ENCODE peak calls at places on chromosomes 16 and 17, in eight cellular contexts. S, R, P, D, J, U, K and T are unnamed samples.

GRCh38 chr16:29821663-29822115 is 1.4 kb downstream of the MVP start:
- DNase-seq in S (peak), R (no peak), P (no peak), D (no peak), J (no peak), U (no peak), K (no peak), T (peak)

GRCh38 chr16:80369559-80369958 is 171.2 kb upstream of the DYNLRB2 start:
- DNase-seq in S (peak), R (peak), P (peak), D (no peak), J (peak), U (no peak), K (peak), T (peak)

GRCh38 chr16:84502075-84502474 is 2.4 kb downstream of the MEAK7 start:
- DNase-seq in S (no peak), R (peak), P (no peak), D (peak), J (peak), U (no peak), K (peak), T (no peak)

GRCh38 chr16:49492090-49492801 is 118.6 kb downstream of the C16orf78 start:
- DNase-seq in S (peak), R (peak), P (no peak), D (peak), J (peak), U (peak), K (peak), T (no peak)

GRCh38 chr16:88703486-88704309 is 2.5 kb downstream of the RNF166 start:
- DNase-seq in S (no peak), R (peak), P (no peak), D (peak), J (no peak), U (peak), K (peak), T (no peak)

GRCh38 chr16:73032548-73033270 is 15.2 kb downstream of the ZFHX3 start:
- DNase-seq in S (no peak), R (no peak), P (no peak), D (no peak), J (no peak), U (no peak), K (no peak), T (no peak)

GRCh38 chr17:68089881-68090280 is 54.3 kb downstream of the KPNA2 start:
- DNase-seq in S (peak), R (peak), P (peak), D (no peak), J (no peak), U (peak), K (peak), T (peak)

GRCh38 chr16:6616746-6617145 is 715.9 kb upstream of the RBFOX1 start:
- DNase-seq in S (no peak), R (no peak), P (no peak), D (no peak), J (no peak), U (no peak), K (no peak), T (no peak)

GRCh38 chr16:1902547-1903219 is 15.5 kb downstream of the HS3ST6 start:
- DNase-seq in S (no peak), R (no peak), P (no peak), D (no peak), J (no peak), U (no peak), K (no peak), T (no peak)

GRCh38 chr17:80192268-80192667 is 22.4 kb downstream of the CARD14 start:
- DNase-seq in S (no peak), R (peak), P (no peak), D (peak), J (no peak), U (no peak), K (no peak), T (no peak)

GRCh38 chr17:62070900-62071299 is 5.8 kb upstream of the MED13 start:
- DNase-seq in S (no peak), R (no peak), P (no peak), D (no peak), J (no peak), U (no peak), K (no peak), T (no peak)

GRCh38 chr16:79409970-79410369 is 190.6 kb downstream of the MAF start:
- DNase-seq in S (no peak), R (no peak), P (no peak), D (no peak), J (no peak), U (no peak), K (peak), T (no peak)

GRCh38 chr16:62256406-62256805 is 220.2 kb upstream of the CDH8 start:
- DNase-seq in S (peak), R (no peak), P (no peak), D (no peak), J (no peak), U (no peak), K (peak), T (no peak)

GRCh38 chr17:33234930-33235685 is 58.0 kb downstream of the ASIC2 start:
- DNase-seq in S (peak), R (peak), P (peak), D (no peak), J (peak), U (peak), K (no peak), T (peak)

GRCh38 chr17:57097832-57098421 is 12.9 kb downstream of the AKAP1 start:
- DNase-seq in S (no peak), R (no peak), P (no peak), D (no peak), J (peak), U (peak), K (no peak), T (peak)

GRCh38 chr16:12043953-12044352 is 67.4 kb downstream of the SNX29 start:
- DNase-seq in S (no peak), R (no peak), P (no peak), D (no peak), J (no peak), U (no peak), K (no peak), T (no peak)

DNA sequence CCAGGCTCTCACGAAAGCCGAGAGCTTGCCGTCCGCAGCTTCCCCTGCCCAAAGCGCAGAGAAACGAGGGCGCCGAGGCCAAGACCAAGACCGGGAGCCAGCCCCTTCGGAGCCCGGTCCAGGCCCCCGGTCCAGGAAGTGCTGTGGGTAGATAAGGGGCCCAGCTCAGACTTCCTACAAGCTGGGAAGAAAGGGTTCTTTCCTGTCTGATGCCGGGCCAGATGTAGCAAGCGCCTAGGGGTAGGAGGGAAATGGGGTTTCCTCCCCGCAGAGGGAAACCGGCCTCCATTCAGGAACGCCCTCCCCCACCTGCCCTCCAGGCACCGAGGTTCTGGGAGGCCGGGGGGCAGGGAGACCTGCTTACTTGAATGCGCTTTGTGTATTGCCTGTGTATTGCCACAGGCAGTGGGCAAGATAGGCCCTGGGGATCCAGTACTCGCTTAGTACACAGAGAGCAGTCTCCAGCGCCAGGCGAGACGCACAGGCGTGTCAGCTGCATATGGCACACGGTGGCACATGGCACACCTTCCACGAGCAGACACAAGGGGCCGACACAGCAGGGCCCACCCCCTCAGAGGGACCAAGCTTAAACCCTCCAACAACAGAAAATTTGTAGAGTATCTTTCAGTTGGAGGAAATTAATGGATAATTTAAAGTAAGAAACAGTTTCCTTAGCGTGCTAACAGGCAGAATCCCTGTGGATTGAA is 1.0 kb upstream of the CYB561 start:
- DNase-seq in S (no peak), R (no peak), P (peak), D (no peak), J (no peak), U (peak), K (peak), T (no peak)
- TF ChIP-seq POLR2A in S (peak), R (no peak), P (no peak), D (no peak), J (no peak), U (no peak), K (no peak), T (no peak)

GRCh38 chr17:2510559-2510958 is 1.1 kb downstream of the METTL16 start:
- DNase-seq in S (no peak), R (no peak), P (no peak), D (no peak), J (no peak), U (no peak), K (no peak), T (no peak)

GRCh38 chr17:2517539-2517938 is 5.9 kb upstream of the METTL16 start:
- DNase-seq in S (no peak), R (no peak), P (no peak), D (no peak), J (peak), U (no peak), K (no peak), T (no peak)

GRCh38 chr17:2511138-2511461 is 588 bp downstream of the METTL16 start:
- DNase-seq in S (no peak), R (no peak), P (no peak), D (no peak), J (no peak), U (no peak), K (no peak), T (no peak)

GRCh38 chr17:2508035-2508434 is 3.7 kb downstream of the METTL16 start:
- DNase-seq in S (no peak), R (no peak), P (no peak), D (no peak), J (no peak), U (no peak), K (no peak), T (no peak)

GRCh38 chr17:2511462-2512369 is at the start of gene METTL16:
- DNase-seq in S (peak), R (peak), P (peak), D (peak), J (peak), U (peak), K (peak), T (peak)
- TF ChIP-seq POLR2A in S (peak), R (peak), P (peak), D (no peak), J (peak), U (no peak), K (peak), T (peak)

DNA sequence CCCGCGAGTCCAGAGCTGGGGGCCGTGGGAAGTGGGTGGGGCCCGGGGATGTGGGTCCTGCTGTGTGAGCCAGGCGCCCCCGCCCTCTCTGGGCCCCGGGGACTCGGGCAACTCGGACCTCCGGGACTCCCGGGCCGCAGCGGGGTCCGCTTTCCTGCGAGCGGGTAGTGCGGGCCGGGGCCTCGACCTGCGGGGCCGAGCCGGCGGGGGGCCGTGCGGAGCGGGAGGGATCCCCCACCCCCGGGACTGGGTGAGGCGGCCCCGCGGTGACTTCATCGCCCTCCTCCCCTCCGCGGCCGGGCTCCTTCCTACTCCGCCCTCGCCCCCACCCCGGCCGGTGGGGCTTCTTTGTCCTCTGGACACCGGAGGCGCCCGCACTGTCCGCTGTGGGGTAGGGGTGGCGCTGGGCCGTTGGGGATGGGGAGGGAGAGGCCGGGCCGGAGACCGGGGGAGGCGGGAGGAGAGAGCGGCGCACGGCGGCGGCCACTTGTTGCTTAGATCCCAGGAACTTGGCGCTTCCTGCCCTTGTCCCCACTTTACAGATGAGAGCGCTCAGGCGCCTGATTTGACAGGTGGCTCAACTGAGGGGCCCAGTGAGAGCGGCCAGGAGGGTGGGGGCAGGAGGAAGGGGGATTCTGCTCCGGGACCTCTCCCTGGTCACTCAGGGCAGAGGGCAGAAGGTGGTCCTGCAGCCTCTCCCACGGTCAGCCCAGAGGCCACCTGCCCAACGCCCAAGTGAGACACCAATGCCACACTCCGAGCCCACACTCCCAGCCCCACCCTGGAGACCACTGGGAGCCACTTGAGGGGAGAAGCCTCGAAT is 884 bp downstream of the CMTM3 start:
- DNase-seq in S (peak), R (no peak), P (peak), D (peak), J (peak), U (peak), K (peak), T (peak)
- TF ChIP-seq POLR2A in S (no peak), R (no peak), P (no peak), D (no peak), J (no peak), U (no peak), K (no peak), T (peak)

DNA sequence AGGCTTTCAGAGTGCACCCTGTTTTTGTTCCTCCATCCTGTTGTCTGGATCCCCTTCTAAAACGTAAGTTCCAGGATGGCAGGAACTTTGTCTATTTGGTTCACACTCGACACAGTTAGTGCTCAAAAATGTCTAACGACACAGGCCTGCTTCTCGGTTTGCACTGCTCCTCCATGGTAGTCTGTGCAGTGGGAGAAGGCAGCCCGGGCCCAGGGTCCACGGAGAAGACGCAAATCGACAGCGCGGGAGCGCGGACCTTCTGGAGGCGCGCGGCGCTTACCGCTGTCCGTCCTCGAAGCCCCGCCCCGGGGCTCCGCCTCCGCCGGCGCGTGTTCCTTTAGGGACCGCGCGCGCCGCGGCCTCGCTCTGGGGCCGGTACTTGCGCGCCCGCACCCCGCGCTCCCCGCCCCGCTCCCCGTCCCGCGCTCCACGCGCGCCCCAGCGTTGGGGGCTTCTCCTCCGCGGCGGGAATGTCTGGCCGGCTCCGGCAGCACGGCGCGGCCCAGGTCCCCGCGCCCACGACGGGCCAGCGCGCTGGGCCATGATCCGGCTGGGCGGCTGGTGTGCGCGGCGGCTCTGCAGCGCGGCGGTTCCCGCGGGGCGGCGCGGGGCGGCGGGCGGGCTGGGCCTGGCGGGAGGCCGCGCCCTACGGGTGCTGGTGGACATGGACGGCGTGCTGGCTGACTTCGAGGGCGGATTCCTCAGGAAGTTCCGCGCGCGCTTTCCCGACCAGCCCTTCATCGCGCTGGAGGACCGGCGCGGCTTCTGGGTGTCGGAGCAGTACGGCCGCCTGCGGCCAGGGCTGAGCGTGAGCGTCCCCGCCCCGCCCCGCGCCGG is at the start of gene NT5M:
- DNase-seq in S (peak), R (peak), P (peak), D (peak), J (peak), U (peak), K (peak), T (peak)
- TF ChIP-seq POLR2A in S (peak), R (no peak), P (peak), D (no peak), J (no peak), U (no peak), K (peak), T (no peak)

GRCh38 chr16:89829630-89830437 is 1.6 kb downstream of the SPIRE2 start:
- DNase-seq in S (no peak), R (no peak), P (no peak), D (no peak), J (no peak), U (no peak), K (no peak), T (no peak)
- TF ChIP-seq POLR2A in S (no peak), R (no peak), P (no peak), D (no peak), J (no peak), U (no peak), K (no peak), T (no peak)

DNA sequence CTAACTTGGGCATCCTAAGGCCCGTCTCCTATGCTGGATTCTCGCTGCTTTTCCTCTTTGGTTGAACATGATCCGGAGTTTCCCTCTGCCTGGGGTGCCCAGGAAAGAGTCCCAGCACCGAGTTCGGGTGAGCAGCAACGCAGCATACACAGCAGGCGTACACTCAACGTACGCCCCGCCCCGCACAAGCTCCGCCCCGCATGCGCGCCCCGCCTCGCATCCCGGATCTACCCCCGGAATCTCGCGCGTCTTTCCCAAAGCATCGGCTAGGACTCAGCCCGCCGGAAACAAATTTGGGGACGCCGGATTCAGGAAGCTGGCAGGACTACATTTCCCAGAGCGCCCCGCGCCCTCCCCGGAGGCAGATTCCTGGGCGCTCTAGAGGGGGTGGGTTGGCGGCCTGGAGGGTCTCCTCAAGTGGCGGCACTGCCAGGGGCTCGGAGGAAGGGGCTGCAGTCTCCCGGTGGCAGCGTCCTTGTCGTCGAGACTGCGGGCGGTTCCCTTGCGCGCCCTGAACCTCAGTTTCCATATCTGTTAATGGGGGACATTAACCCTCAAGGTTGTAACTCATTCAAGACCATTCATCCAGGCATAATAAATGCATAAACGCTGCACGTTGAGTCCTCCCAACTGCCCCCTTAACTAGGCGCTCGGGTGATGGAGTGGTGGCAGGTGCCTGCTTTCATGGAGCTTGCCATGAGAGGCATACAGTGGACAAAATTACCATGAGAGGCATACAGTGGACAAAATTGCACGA is 1.8 kb upstream of the ZNF500 start:
- DNase-seq in S (peak), R (peak), P (peak), D (peak), J (peak), U (peak), K (peak), T (peak)
- TF ChIP-seq POLR2A in S (peak), R (peak), P (peak), D (no peak), J (peak), U (no peak), K (peak), T (no peak)

DNA sequence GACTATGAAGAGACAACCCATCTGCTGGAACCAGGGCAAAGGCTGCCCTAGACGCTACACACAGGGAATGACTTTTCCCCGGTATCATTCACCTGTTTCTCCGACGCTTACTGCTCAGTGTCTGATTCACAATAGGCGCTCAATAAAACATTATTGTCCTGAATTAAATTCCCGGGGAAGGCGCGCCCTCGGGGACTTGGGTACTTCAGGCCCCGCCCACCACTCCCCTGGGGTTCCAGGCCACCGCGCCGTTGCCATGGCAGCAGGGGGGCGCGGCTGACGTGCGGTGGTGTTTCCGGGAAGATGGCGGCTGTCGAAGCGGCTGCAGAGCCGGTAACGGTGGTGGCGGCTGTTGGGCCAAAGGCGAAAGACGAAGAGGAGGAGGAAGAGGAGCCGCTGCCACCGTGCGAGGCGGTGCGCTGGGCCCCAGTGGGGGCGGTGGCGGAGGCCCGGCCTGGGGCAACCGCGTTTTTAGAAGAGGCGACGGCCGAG is at the start of gene RUNDC1:
- DNase-seq in S (peak), R (peak), P (peak), D (peak), J (peak), U (peak), K (peak), T (peak)
- TF ChIP-seq POLR2A in S (peak), R (peak), P (no peak), D (peak), J (peak), U (no peak), K (no peak), T (peak)

DNA sequence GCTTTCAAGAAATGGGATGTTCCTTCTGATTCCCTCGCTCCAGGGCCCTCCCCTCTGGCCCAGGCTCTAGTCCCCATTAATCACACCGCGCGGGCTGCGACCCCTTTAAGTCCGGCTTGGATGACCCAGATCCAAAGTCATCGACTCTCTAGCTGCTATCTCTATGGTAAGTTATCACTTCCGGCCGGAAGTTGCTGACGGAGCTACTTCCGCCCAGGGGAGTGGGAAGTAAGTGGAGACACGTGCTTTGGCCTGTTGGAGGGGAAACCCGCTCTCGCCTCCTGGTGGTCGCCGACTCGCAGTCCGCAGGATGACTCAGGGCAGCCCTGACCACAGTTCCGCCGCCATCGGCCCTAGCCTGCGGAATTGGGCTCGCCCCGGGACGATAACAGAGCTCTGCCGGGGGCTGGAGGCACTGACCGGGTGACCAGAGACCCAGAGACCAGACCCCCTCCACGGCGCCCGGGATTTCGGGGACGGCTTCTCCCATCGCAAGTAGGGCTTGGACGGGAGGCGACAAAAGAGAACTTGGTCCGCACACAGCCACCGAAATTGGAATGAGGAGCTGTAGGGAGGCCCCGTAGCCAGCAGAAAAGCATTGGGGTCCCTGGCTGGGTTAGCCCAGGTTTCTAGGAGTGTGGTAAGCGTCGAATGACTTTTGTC is 52.2 kb upstream of the SEC14L1 start:
- DNase-seq in S (peak), R (peak), P (peak), D (peak), J (peak), U (peak), K (peak), T (peak)
- TF ChIP-seq POLR2A in S (peak), R (no peak), P (peak), D (no peak), J (peak), U (no peak), K (peak), T (peak)